ENCODE peak calls at places on chromosomes 16 and 17, in four cellular contexts. Q is A549, H is neuronal stem cell, Y is PC-9. S is an unnamed sample.

GRCh38 chr16:82945420-82946096 is 318.8 kb downstream of the CDH13 start:
- DNase-seq in Q (no peak), H (no peak), Y (no peak), S (no peak)

GRCh38 chr16:55277536-55277935 is 46.5 kb upstream of the IRX6 start:
- DNase-seq in Q (no peak), H (no peak), Y (no peak), S (no peak)

GRCh38 chr17:81239714-81240555 is 817 bp downstream of the NDUFAF8 start:
- DNase-seq in Q (peak; percentile 54), H (no peak), Y (no peak), S (no peak)

GRCh38 chr17:67212716-67213417 is 32.1 kb downstream of the HELZ start:
- DNase-seq in Q (no peak), H (no peak), Y (no peak), S (peak; percentile 41)

GRCh38 chr16:4142268-4142667 is 26.0 kb upstream of the ADCY9 start:
- DNase-seq in Q (no peak), H (no peak), Y (no peak), S (no peak)

GRCh38 chr17:45368661-45369060 is 51.8 kb upstream of the MAP3K14 start:
- DNase-seq in Q (no peak), H (no peak), Y (no peak), S (peak; percentile 85)

GRCh38 chr17:43416998-43417891 is 18.5 kb downstream of the ARL4D start:
- DNase-seq in Q (peak; percentile 40), H (no peak), Y (no peak), S (no peak)

GRCh38 chr16:50251375-50252081 is 14.8 kb upstream of the ADCY7 start:
- DNase-seq in Q (no peak), H (no peak), Y (no peak), S (peak; percentile 46)

GRCh38 chr17:81416612-81417011 is 21.4 kb downstream of the BAHCC1 start:
- DNase-seq in Q (no peak), H (no peak), Y (no peak), S (no peak)

GRCh38 chr17:28961391-28961790 is 10.1 kb upstream of the PHF12 start:
- DNase-seq in Q (no peak), H (no peak), Y (no peak), S (no peak)

GRCh38 chr16:89123001-89123830 is 29.6 kb downstream of the ACSF3 start:
- DNase-seq in Q (no peak), H (no peak), Y (no peak), S (no peak)

GRCh38 chr16:8975039-8975438 is 11.3 kb upstream of the USP7 start:
- DNase-seq in Q (no peak), H (no peak), Y (no peak), S (no peak)

GRCh38 chr17:61427567-61427966 is 24.7 kb upstream of the TBX4 start:
- DNase-seq in Q (no peak), H (no peak), Y (no peak), S (no peak)

GRCh38 chr17:69578385-69578936 is 164.0 kb downstream of the MAP2K6 start:
- DNase-seq in Q (no peak), H (no peak), Y (no peak), S (no peak)

GRCh38 chr17:41476866-41477815 is 3.8 kb downstream of the KRT35 start:
- DNase-seq in Q (no peak), H (no peak), Y (no peak), S (no peak)

GRCh38 chr16:22291860-22292692 is 5.1 kb upstream of the POLR3E start:
- DNase-seq in Q (no peak), H (no peak), Y (no peak), S (peak; percentile 39)

GRCh38 chr16:55003306-55003705 is 72.6 kb downstream of the IRX5 start:
- DNase-seq in Q (no peak), H (no peak), Y (no peak), S (no peak)

GRCh38 chr16:85253127-85253941 is 141.1 kb upstream of the CIBAR2 start:
- DNase-seq in Q (peak; percentile 51), H (peak; percentile 63), Y (peak; percentile 57), S (no peak)

GRCh38 chr17:39650121-39650579 is 13.2 kb downstream of the STARD3 start:
- DNase-seq in Q (no peak), H (no peak), Y (no peak), S (no peak)

GRCh38 chr16:75385507-75386152 is 47.7 kb downstream of the CFDP1 start:
- DNase-seq in Q (peak; percentile 78), H (peak; percentile 29), Y (no peak), S (peak; percentile 79)

GRCh38 chr16:22255335-22255734 is 41.9 kb upstream of the POLR3E start:
- DNase-seq in Q (peak; percentile 42), H (no peak), Y (no peak), S (no peak)

GRCh38 chr16:86012221-86012620 is 113.3 kb downstream of the IRF8 start:
- DNase-seq in Q (no peak), H (no peak), Y (no peak), S (no peak)

GRCh38 chr17:65729207-65729606 is 167.8 kb upstream of the AXIN2 start:
- DNase-seq in Q (no peak), H (no peak), Y (no peak), S (no peak)

DNA sequence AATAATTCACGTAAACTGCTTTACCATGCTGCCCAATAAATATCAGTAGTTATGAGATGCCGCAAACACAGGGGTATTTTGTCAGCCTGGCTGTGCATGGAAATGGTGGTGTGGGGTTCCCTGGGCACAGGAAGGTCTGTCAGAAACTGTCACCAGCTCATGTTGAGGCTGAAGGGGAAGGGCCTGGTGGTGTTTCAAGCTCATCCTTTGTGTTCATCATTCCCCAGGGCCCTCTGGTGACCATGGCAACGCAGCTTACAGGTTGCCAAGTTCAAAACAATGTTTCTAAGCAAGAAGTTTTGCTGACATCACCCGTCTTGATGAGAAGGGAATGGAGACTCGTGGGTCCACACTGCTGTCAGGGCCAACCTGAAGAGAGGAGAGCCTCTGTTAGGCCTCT is 348.9 kb upstream of the C16orf82 start:
- DNase-seq in Q (peak; percentile 4), H (no peak), Y (no peak), S (no peak)
- H3K4me3 ChIP-seq in Q (no peak overlapping the region), H (no peak overlapping the region), Y (no peak overlapping the region), S (no peak overlapping the region)

DNA sequence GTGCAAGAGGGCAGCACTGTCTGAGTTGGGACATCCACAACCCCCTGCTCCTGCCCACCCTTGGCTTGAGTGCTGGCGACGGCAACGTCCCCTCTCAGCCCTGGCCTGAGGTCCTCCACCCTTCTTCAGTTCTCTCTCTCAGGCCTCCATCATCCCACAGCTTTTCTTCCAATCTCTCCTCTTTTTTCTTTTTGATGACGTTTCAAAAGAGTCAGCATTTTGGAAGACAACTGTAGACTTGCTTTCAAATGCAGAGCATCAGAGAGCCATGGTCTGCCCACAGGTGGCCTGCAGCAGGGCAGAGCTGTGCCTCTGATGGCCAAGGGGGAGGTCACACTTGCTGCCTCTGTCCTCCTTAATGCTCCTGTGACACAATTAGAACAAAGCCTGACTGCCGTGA is 775.4 kb downstream of the KCNJ18 start:
- DNase-seq in Q (no peak), H (no peak), Y (no peak), S (no peak)
- H3K9me3 ChIP-seq in Q (no peaks in the 10 kb centered on the region), H (peaks cover 34% of the 10 kb centered on the region), Y (no peaks in the 10 kb centered on the region), S (peaks cover 48% of the 10 kb centered on the region)

DNA sequence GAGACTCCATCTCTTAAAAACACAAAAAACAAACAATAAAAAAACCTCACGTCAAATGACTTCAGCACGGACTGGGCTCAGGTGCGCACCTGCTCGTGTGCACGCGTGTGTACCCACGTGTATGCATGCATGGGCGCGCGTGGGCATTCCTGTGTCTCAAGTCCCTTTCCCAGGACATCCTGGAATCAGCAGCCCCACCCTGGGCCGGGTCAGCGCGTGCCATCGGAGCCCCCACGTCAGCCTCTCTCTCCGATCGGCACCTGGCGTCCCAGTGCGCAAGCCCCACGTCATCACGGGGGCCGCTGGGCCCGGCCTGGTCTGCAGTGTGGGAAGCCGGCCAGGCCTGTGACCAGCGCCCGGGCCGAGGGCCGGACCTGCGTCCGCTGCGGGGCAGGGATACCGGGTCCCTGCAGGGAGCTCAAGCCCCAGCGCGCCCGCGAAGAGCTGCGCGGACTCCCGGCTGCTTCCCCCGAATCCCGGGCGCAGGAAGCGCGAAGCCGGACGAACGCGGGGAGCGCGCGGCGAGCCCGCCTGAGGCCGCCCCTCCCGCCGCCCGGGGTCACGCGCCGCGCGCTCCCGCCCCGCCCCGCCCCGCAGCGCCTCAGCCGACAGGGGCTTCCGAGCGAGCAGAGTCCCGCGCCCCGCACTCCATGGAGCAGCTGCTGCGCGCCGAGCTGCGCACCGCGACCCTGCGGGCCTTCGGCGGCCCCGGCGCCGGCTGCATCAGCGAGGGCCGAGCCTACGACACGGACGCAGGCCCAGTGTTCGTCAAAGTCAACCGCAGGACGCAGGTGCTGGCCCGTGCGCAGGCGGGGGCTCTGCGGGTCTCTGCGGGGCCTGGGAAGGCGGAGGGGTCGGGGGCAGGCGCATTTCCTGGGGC is at the start of gene FN3K:
- DNase-seq in Q (peak; percentile 74), H (peak; percentile 69), Y (peak; percentile 52), S (peak; percentile 33)
- H3K4me3 ChIP-seq in Q (peak within 1 kb of the TSS; percentile 57), H (peak within 1 kb of the TSS; percentile 59), Y (peak within 1 kb of the TSS; percentile 56), S (peak within 1 kb of the TSS; percentile 62)

GRCh38 chr17:22704674-22705073 is 1012.4 kb downstream of the KCNJ18 start:
- DNase-seq in Q (peak; percentile 40), H (no peak), Y (no peak), S (no peak)

GRCh38 chr17:22707626-22708025 is 1015.3 kb downstream of the KCNJ18 start:
- DNase-seq in Q (no peak), H (no peak), Y (no peak), S (no peak)

GRCh38 chr17:22703204-22703603 is 1010.9 kb downstream of the KCNJ18 start:
- DNase-seq in Q (no peak), H (no peak), Y (no peak), S (no peak)

GRCh38 chr17:22703786-22704441 is 1011.6 kb downstream of the KCNJ18 start:
- DNase-seq in Q (peak; percentile 21), H (no peak), Y (no peak), S (no peak)
- H3K9me3 ChIP-seq in Q (no peaks in the 10 kb centered on the region), H (peaks cover 36% of the 10 kb centered on the region), Y (no peaks in the 10 kb centered on the region), S (peaks cover 35% of the 10 kb centered on the region)

DNA sequence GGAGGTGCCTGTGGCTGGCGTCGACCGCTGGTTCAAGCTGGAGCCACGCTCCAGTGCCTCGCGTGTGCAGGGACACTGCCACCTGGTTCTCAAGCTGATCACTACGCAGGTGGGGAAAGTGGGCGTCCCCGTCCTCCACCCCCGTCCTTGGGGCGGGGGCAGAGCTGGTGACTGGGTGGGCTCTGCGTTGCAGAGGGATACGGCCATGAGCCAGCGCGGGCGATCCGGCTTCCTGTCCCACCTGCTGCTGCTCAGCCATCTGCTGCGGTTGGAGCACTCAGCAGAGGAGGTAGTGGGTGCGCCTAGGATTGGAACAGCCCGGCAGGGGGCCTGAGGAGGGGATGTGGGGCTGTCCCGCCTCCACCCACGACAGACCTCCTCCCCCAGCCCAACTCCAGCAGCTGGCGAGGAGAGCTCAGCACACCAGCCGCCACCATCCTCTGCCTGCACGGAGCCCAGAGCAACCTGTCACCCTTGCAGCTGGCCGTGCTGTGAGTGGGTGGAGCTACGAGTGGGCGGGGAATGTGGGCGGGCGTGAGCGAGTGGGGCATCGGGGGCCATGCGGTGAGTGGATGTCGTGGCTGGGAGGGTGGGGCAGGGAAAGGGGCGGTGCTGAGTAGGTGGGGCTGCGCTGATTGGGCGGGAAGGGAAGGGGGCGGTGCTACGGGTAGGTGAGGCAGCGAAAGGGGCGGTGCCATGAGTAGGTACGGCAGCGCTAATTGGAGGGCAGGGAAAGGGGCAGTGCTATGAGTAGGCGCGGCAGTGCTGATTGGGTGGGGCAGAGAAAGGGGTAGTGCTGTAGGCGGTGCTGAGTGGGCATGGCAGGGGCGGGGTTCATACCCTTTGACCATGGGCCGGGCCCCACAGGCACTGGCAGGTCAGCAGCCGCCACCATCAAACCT is 8.9 kb downstream of the TSR3 start:
- DNase-seq in Q (peak; percentile 99), H (peak; percentile 96), Y (peak; percentile 98), S (peak; percentile 43)
- H3K4me3 ChIP-seq in Q (peak overlapping the region; percentile 20), H (no peak overlapping the region), Y (no peak overlapping the region), S (peak overlapping the region; percentile 10)